ENCODE peak calls at places on chromosomes 2 and 18, in six cellular contexts. T, V, Q, H, G and P are unnamed samples.
A peak's percentile ranks its signal among the peaks of the same experiment; 100 is the strongest.

GRCh38 chr2:235768606-235769005 is 274.8 kb downstream of the AGAP1 start:
- DNase-seq in T (no peak), V (no peak), Q (no peak), H (no peak), G (no peak), P (no peak)

GRCh38 chr2:205948496-205948837 is 137.5 kb downstream of the INO80D start:
- DNase-seq in T (no peak), V (no peak), Q (no peak), H (no peak), G (no peak), P (no peak)

GRCh38 chr18:13440277-13441248 is 222.0 kb downstream of the LDLRAD4 start:
- DNase-seq in T (no peak), V (no peak), Q (no peak), H (no peak), G (no peak), P (no peak)

GRCh38 chr2:162328424-162329157 is 10.1 kb upstream of the IFIH1 start:
- DNase-seq in T (no peak), V (no peak), Q (no peak), H (no peak), G (no peak), P (no peak)

GRCh38 chr2:239166201-239166834 is 234.5 kb downstream of the HDAC4 start:
- DNase-seq in T (no peak), V (no peak), Q (no peak), H (no peak), G (no peak), P (no peak)

GRCh38 chr18:62450546-62451395 is 72.1 kb upstream of the ZCCHC2 start:
- DNase-seq in T (peak; percentile 62), V (no peak), Q (no peak), H (peak; percentile 63), G (no peak), P (no peak)

GRCh38 chr18:48543228-48543627 is 4.4 kb downstream of the CTIF start:
- DNase-seq in T (peak; percentile 36), V (no peak), Q (peak; percentile 59), H (peak; percentile 65), G (no peak), P (no peak)

GRCh38 chr2:70679244-70679643 is 88.8 kb downstream of the ADD2 start:
- DNase-seq in T (no peak), V (no peak), Q (no peak), H (no peak), G (no peak), P (no peak)

GRCh38 chr2:127082974-127083373 is 24.0 kb downstream of the BIN1 start:
- DNase-seq in T (no peak), V (no peak), Q (no peak), H (no peak), G (no peak), P (no peak)

GRCh38 chr2:146912536-146912935 is 932.3 kb upstream of the ACVR2A start:
- DNase-seq in T (no peak), V (no peak), Q (no peak), H (no peak), G (no peak), P (no peak)

GRCh38 chr2:205566556-205567061 is 115.7 kb upstream of the NRP2 start:
- DNase-seq in T (no peak), V (no peak), Q (no peak), H (no peak), G (no peak), P (no peak)

GRCh38 chr2:80943487-80943886 is 638.9 kb upstream of the LRRTM1 start:
- DNase-seq in T (no peak), V (no peak), Q (no peak), H (no peak), G (no peak), P (no peak)

GRCh38 chr2:11499081-11499743 is 33.3 kb upstream of the E2F6 start:
- DNase-seq in T (no peak), V (no peak), Q (no peak), H (peak; percentile 100), G (no peak), P (no peak)

GRCh38 chr2:152600698-152601097 is 116.6 kb downstream of the PRPF40A start:
- DNase-seq in T (no peak), V (no peak), Q (no peak), H (no peak), G (no peak), P (no peak)

GRCh38 chr2:172931923-172932520 is 143.6 kb upstream of the MAP3K20 start:
- DNase-seq in T (peak; percentile 40), V (peak; percentile 14), Q (peak; percentile 61), H (peak; percentile 60), G (no peak), P (no peak)

GRCh38 chr2:16665746-16666452 is at the start of gene CYRIA:
- DNase-seq in T (peak; percentile 87), V (peak; percentile 28), Q (peak; percentile 71), H (no peak), G (no peak), P (peak; percentile 37)

GRCh38 chr2:219476605-219477578 is 21.8 kb upstream of the GMPPA start:
- DNase-seq in T (peak; percentile 60), V (no peak), Q (peak; percentile 95), H (no peak), G (no peak), P (no peak)

GRCh38 chr18:79765491-79766245 is 32.1 kb upstream of the KCNG2 start:
- DNase-seq in T (no peak), V (no peak), Q (no peak), H (no peak), G (no peak), P (no peak)

GRCh38 chr2:20965221-20965620 is 78.7 kb downstream of the APOB start:
- DNase-seq in T (no peak), V (no peak), Q (no peak), H (no peak), G (no peak), P (no peak)

GRCh38 chr2:119491776-119492525 is 32.3 kb downstream of the SCTR start:
- DNase-seq in T (no peak), V (no peak), Q (no peak), H (peak; percentile 91), G (no peak), P (no peak)

GRCh38 chr2:203706403-203706802 is at the start of gene CD28:
- DNase-seq in T (no peak), V (peak; percentile 48), Q (no peak), H (no peak), G (peak; percentile 85), P (peak; percentile 57)

GRCh38 chr2:74554821-74555531 is 456 bp downstream of the DOK1 start:
- DNase-seq in T (peak; percentile 67), V (no peak), Q (peak; percentile 76), H (no peak), G (no peak), P (no peak)

GRCh38 chr2:207042841-207043240 is 103.5 kb downstream of the CPO start:
- DNase-seq in T (no peak), V (no peak), Q (no peak), H (no peak), G (no peak), P (no peak)

GRCh38 chr2:4256351-4256750 is 553.0 kb downstream of the DCDC2C start:
- DNase-seq in T (no peak), V (no peak), Q (no peak), H (no peak), G (no peak), P (no peak)

GRCh38 chr18:70501358-70501757 is 212.5 kb downstream of the SOCS6 start:
- DNase-seq in T (no peak), V (no peak), Q (no peak), H (no peak), G (no peak), P (no peak)

GRCh38 chr2:221002101-221002500 is 570.0 kb downstream of the EPHA4 start:
- DNase-seq in T (no peak), V (no peak), Q (no peak), H (no peak), G (no peak), P (no peak)

GRCh38 chr2:223725494-223725893 is 111.9 kb downstream of the AP1S3 start:
- DNase-seq in T (peak; percentile 43), V (no peak), Q (peak; percentile 74), H (peak; percentile 80), G (no peak), P (no peak)

GRCh38 chr2:231667497-231667896 is 40.8 kb upstream of the PTMA start:
- DNase-seq in T (no peak), V (no peak), Q (no peak), H (no peak), G (no peak), P (no peak)
- TF ChIP-seq TAF1 in T (no peak), V (no peak), Q (no peak), H (no peak), G (no peak), P (no peak)

DNA sequence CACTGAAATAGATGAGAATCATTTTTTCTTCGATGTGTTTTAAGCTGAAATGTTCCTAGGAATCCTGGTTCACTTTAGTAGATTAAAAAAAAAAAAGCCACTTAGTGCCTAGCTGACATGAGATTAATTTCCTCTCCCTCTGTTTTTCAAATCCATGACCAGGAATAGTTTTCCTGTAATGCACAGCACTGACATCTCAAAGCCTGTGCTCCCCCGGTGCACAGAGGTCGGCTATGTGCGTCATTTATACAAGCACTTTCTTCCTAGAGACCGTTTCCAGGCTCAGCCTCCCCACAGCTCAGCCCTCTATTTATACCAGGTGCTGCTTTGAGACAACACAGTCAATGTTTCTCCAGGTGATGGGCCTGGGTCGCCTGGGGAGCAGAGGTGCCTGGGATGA is 515.5 kb upstream of the HS6ST1 start:
- DNase-seq in T (no peak), V (no peak), Q (no peak), H (no peak), G (no peak), P (no peak)
- TF ChIP-seq POLR2AphosphoS5 in T (no peak), V (no peak), Q (no peak), H (no peak), G (no peak), P (no peak)

GRCh38 chr2:224948005-224948404 is 94.3 kb downstream of the DOCK10 start:
- DNase-seq in T (no peak), V (no peak), Q (no peak), H (no peak), G (no peak), P (no peak)

GRCh38 chr2:224948859-224949258 is 93.4 kb downstream of the DOCK10 start:
- DNase-seq in T (no peak), V (no peak), Q (no peak), H (no peak), G (no peak), P (no peak)

GRCh38 chr2:224945134-224945533 is 97.1 kb downstream of the DOCK10 start:
- DNase-seq in T (no peak), V (no peak), Q (no peak), H (no peak), G (no peak), P (no peak)

GRCh38 chr2:224947566-224947965 is 94.7 kb downstream of the DOCK10 start:
- DNase-seq in T (no peak), V (no peak), Q (no peak), H (no peak), G (no peak), P (no peak)

DNA sequence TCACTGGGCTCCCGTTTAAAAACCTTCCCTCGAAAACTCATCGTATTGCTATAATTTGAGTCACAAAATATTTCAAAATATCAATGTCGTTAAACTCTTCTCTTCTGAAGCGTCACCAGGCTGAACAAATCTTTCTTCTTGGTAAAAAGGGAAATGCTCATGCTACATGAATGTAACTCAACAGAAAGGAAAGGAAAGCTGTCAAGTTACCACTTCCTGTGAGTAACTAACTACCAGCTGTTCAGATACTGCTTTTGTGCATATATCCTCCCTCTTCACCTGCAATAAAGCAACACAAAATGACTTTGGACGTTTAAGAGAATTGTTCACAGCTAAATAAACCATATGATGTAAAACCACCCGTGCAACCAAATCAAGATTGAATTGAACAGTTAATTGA is 95.4 kb downstream of the DOCK10 start:
- DNase-seq in T (no peak), V (no peak), Q (no peak), H (no peak), G (no peak), P (no peak)
- TF ChIP-seq POLR2A in T (no peak), V (peak; percentile 57), Q (no peak), H (no peak), G (no peak), P (no peak)

GRCh38 chr2:230068658-230069080 is at the start of gene SLC16A14:
- DNase-seq in T (no peak), V (peak; percentile 27), Q (no peak), H (no peak), G (peak; percentile 7), P (no peak)
- TF ChIP-seq TAF1 in T (no peak), V (no peak), Q (no peak), H (no peak), G (no peak), P (no peak)